ENCODE peak calls at places on chromosomes 1 and 21, in five cellular contexts. B is brain microvascular endothelial cell, A is cardiac fibroblast, D is prostate gland, W is AG04450. Q is an unnamed sample.

GRCh38 chr1:47948126-47948525 is 49.1 kb downstream of the TRABD2B start:
- DNase-seq in W (no peak), D (no peak), B (no peak), A (no peak), Q (no peak)

GRCh38 chr1:53946252-53947171 is at the start of gene LRRC42:
- DNase-seq in D (no peak), W (no peak), A (no peak), B (no peak), Q (no peak)

GRCh38 chr1:47635111-47635510 is 197.3 kb downstream of the FOXD2 start:
- DNase-seq in D (no peak), W (no peak), B (no peak), A (no peak), Q (no peak)

GRCh38 chr1:117612517-117613248 is 6.8 kb downstream of the TENT5C start:
- DNase-seq in D (no peak), B (peak; percentile 52), W (peak; percentile 58), A (peak; percentile 79), Q (no peak)

GRCh38 chr21:42992943-42993712 is 18.8 kb downstream of the PKNOX1 start:
- DNase-seq in A (peak; percentile 50), B (no peak), W (no peak), D (no peak), Q (no peak)

GRCh38 chr1:3087049-3087448 is 18.0 kb downstream of the PRDM16 start:
- DNase-seq in D (no peak), B (no peak), W (no peak), A (no peak), Q (no peak)

GRCh38 chr1:100882622-100883186 is 11.9 kb downstream of the EXTL2 start:
- DNase-seq in B (no peak), D (no peak), A (no peak), W (no peak), Q (no peak)

GRCh38 chr1:201245082-201245481 is 38.2 kb upstream of the PKP1 start:
- DNase-seq in D (no peak), B (no peak), A (no peak), W (no peak), Q (no peak)

DNA sequence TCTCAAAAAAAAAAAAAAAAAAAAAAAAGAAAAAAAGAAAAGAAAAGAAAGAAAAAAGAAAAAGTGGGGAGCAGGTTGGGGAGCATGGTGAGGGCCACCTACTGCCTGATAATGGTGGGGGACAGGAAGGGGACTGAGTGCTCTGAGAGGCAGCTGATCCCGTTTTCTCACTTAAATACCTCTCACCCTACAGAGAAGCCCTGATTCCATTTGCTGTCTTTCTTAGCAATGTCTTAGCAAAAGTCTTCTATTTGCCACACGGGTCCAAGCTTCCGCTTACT is 692 bp upstream of the H6PD start:
- DNase-seq in D (no peak), W (no peak), B (no peak), A (no peak), Q (no peak)
- H3K4me3 ChIP-seq in D (no peak overlapping the region), W (no peak overlapping the region), B (peak overlapping the region; percentile 48), A (peak overlapping the region; percentile 52), Q (no peak overlapping the region)

DNA sequence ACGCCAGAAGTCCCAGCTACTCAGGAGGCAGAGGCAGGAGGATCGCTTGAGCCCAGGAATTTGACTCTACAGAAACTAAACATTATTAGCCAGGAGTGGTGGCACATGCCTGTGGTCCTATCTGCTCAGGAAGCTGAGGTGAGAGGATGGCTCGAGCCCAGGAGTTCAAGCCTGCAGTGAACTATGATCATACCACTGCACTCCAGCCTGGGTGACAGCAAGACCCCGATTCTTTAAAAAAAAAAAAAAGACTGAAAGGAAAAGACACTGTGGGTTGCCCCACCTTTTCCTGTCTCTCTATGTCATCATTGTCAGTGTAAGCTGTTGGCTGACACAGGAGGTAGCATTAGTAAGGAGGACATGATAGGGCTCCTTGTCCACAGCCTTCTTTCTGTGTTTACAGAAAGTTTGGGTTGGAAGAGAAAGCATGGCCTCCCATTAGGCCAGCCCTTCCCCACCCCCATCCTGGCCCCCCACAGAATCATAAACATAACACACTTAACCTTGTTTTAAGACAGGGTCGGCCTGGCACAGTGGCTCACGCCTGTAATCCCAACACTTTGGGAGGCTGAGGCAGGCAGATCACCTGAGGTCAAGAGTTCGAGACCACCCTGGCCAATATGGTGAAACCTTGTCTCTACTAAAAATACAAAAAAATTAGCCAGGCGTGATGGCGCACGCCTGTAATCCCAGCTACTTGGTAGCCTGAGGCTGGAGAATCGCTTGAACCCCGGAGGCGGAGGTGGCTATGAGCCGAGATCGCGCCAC is 20.6 kb upstream of the RCAN3 start:
- DNase-seq in B (no peak), D (no peak), W (no peak), A (no peak), Q (no peak)
- H3K4me3 ChIP-seq in B (no peak overlapping the region), D (no peak overlapping the region), W (no peak overlapping the region), A (no peak overlapping the region), Q (no peak overlapping the region)

GRCh38 chr1:23366146-23366545 is 3.5 kb downstream of the ZNF436 start:
- DNase-seq in A (no peak), D (no peak), B (no peak), W (no peak), Q (no peak)
- H3K4me3 ChIP-seq in A (no peak overlapping the region), D (no peak overlapping the region), B (no peak overlapping the region), W (no peak overlapping the region), Q (peak overlapping the region; percentile 89)

GRCh38 chr1:156813298-156813697 is 3.4 kb downstream of the SH2D2A start:
- DNase-seq in D (no peak), A (no peak), W (no peak), B (no peak), Q (no peak)
- H3K4me3 ChIP-seq in D (peak overlapping the region; percentile 18), A (peak overlapping the region; percentile 34), W (no peak overlapping the region), B (peak overlapping the region; percentile 48), Q (peak overlapping the region; percentile 16)

GRCh38 chr1:157147037-157147436 is 8.8 kb upstream of the ETV3 start:
- DNase-seq in B (no peak), D (no peak), W (no peak), A (no peak), Q (no peak)
- H3K4me3 ChIP-seq in B (no peak overlapping the region), D (no peak overlapping the region), W (no peak overlapping the region), A (no peak overlapping the region), Q (no peak overlapping the region)

GRCh38 chr21:15063081-15063820 is 1.5 kb downstream of the NRIP1 start:
- DNase-seq in D (no peak), A (peak; percentile 49), W (no peak), B (no peak), Q (no peak)

GRCh38 chr21:15064576-15065380 is at the start of gene NRIP1:
- DNase-seq in D (peak; percentile 89), B (peak; percentile 88), W (peak; percentile 65), A (peak; percentile 94), Q (peak; percentile 76)

GRCh38 chr21:15063821-15064575 is 802 bp downstream of the NRIP1 start:
- DNase-seq in A (peak; percentile 46), W (no peak), B (peak; percentile 5), D (peak; percentile 34), Q (peak; percentile 68)

GRCh38 chr21:15065381-15066230 is 806 bp upstream of the NRIP1 start:
- DNase-seq in A (peak; percentile 86), B (peak; percentile 86), W (peak; percentile 59), D (peak; percentile 75), Q (peak; percentile 54)

GRCh38 chr21:15066231-15066577 is 1.4 kb upstream of the NRIP1 start:
- DNase-seq in B (no peak), A (peak; percentile 49), W (no peak), D (no peak), Q (no peak)
- H3K4me3 ChIP-seq in B (peak overlapping the region; percentile 71), A (peak overlapping the region; percentile 79), W (peak overlapping the region; percentile 81), D (peak overlapping the region; percentile 88), Q (peak overlapping the region; percentile 99)

GRCh38 chr1:36119451-36119850 is 5.6 kb downstream of the COL8A2 start:
- DNase-seq in W (no peak), B (no peak), D (no peak), A (no peak), Q (no peak)
- H3K4me3 ChIP-seq in W (no peak overlapping the region), B (no peak overlapping the region), D (no peak overlapping the region), A (no peak overlapping the region), Q (no peak overlapping the region)